ENCODE peak calls at places on chromosomes 12 and 14, in four cellular contexts. I, E, D and A are unnamed samples. For H3K27me3, the result is how much of the 10 kb centered on the place peaks cover.

GRCh38 chr12:49975370-49975761 is 2.6 kb downstream of the AQP6 start:
- DNase-seq in I (no peak), E (no peak), D (no peak), A (no peak)

GRCh38 chr12:56029666-56030293 is 8.9 kb downstream of the IKZF4 start:
- DNase-seq in I (no peak), E (no peak), D (peak), A (no peak)

GRCh38 chr12:14853966-14854365 is 10.6 kb upstream of the ART4 start:
- DNase-seq in I (no peak), E (no peak), D (no peak), A (no peak)

GRCh38 chr12:59408431-59408830 is 187.4 kb upstream of the SLC16A7 start:
- DNase-seq in I (no peak), E (no peak), D (no peak), A (no peak)

GRCh38 chr14:68844210-68844545 is 51.3 kb upstream of the ZFP36L1 start:
- DNase-seq in I (no peak), E (no peak), D (no peak), A (no peak)

GRCh38 chr12:51077930-51078329 is 5.5 kb downstream of the CSRNP2 start:
- DNase-seq in I (no peak), E (no peak), D (no peak), A (no peak)

GRCh38 chr12:30753233-30753632 is 1.5 kb downstream of the CAPRIN2 start:
- DNase-seq in I (no peak), E (no peak), D (peak), A (peak)

GRCh38 chr14:78848234-78848820 is 678.2 kb downstream of the NRXN3 start:
- DNase-seq in I (no peak), E (peak), D (peak), A (peak)

GRCh38 chr14:60116181-60116580 is 24.5 kb downstream of the PCNX4 start:
- DNase-seq in I (no peak), E (no peak), D (no peak), A (no peak)

GRCh38 chr12:2941524-2941923 is 17.7 kb upstream of the TEAD4 start:
- DNase-seq in I (no peak), E (no peak), D (no peak), A (no peak)

GRCh38 chr12:3615862-3616261 is 124.9 kb downstream of the PRMT8 start:
- DNase-seq in I (no peak), E (no peak), D (no peak), A (no peak)

GRCh38 chr12:47004634-47005033 is 74.8 kb upstream of the PCED1B start:
- DNase-seq in I (no peak), E (no peak), D (peak), A (no peak)

GRCh38 chr12:16603265-16603915 is 2.6 kb downstream of the LMO3 start:
- DNase-seq in I (no peak), E (no peak), D (no peak), A (no peak)

GRCh38 chr12:12899530-12900380 is 8.4 kb downstream of the GPRC5A start:
- DNase-seq in I (no peak), E (no peak), D (no peak), A (no peak)

GRCh38 chr12:117518594-117519270 is 157.3 kb upstream of the NOS1 start:
- DNase-seq in I (no peak), E (no peak), D (no peak), A (no peak)

GRCh38 chr12:17134315-17134714 is 528.4 kb upstream of the LMO3 start:
- DNase-seq in I (no peak), E (no peak), D (no peak), A (no peak)

GRCh38 chr12:103442822-103443221 is 52.9 kb downstream of the C12orf42 start:
- DNase-seq in I (peak), E (no peak), D (no peak), A (no peak)

GRCh38 chr12:82994117-82994516 is 307.4 kb downstream of the TMTC2 start:
- DNase-seq in I (no peak), E (no peak), D (no peak), A (no peak)

GRCh38 chr12:24088751-24089150 is 139.3 kb upstream of the SOX5 start:
- DNase-seq in I (no peak), E (no peak), D (no peak), A (no peak)

DNA sequence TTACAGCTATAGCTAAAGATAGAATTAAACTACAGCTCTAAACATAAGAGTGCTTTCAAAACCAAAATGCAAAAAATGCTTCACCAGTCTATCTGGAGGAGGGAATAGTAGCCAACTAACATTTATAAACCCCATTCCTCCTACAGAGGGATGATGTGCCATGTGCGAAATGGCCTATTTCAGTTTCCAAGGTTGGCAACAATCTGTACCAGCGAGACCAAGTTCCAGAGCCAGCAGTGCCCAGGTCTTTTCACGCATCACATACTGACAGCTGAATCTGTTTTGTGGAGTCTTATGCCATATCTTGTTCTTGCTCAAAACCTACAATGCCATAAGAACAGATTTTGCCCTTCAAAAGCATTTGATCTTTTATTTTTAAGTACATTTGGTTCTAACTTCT is 24.5 kb downstream of the NELL2 start:
- DNase-seq in I (no peak), E (no peak), D (no peak), A (no peak)
- H3K9ac ChIP-seq in I (no peak), E (no peak), D (no peak), A (no peak)

DNA sequence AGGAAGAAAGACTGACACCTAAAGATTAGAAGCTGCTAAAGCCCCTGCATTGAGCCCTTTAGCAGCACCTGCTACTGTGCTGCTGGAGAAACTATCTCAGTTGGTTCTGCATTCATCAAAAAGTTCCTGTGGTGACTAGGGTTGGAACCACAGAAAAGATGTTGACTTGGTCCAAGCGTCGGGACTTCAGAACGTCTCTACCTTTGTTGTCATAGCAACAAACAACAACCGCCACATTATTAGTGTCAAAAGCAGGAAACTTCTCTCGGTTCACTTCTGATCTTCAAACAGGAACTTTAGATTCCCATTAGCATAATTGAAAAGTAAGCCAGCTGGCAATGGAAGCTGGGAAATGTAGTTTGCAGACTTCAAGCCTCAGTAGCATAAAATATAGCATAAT is 368.0 kb downstream of the SEC23A start:
- DNase-seq in I (no peak), E (no peak), D (no peak), A (no peak)
- H3K27me3 ChIP-seq in I (under half), E (under half), D (under half), A (under half)

DNA sequence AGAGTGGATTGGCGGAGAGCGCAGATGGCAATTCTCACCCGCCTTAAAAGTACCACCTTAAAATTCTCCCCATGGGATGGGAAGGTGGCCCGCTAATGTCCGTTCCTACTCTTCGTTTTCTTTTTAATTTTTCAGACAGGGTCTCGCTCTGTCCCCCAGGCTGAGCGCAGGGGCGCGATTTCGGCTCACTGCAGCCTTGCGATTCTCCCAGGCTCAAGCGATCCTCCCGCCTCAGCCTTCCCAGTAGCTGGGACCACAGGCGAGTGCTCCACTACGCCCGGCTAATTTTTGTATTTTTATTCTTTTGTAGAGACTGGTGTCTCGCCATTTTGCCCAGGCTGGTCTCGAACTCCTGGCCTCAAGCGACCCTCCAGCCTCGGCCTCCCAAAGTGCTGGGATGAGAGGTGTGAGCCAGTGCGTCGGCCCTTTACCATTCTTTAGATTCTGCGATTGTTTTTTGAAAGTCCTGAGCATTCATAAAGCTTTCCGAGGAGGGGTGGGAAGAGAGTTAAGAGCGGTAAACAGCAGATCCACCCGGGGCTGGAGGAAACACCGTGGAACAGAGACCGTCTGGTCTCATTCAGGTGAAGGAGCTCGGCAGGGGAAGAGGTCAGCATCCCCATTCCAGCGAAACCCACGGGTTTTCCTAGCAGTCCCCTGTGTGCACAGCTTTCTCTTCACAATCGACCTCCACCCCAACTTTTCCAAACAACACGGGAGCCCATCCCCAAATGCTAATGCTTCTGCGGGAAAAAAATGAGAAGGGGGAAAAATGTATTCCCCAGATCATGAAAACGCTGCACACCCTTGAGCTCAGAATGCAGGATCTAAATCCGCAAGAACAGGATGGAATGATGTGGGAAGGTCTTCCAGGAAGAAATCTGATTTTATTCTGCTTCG is 129.2 kb downstream of the NDUFA12 start:
- DNase-seq in I (no peak), E (no peak), D (no peak), A (no peak)
- TF ChIP-seq ZNF274 in I (no peak), E (no peak), D (no peak), A (no peak)

GRCh38 chr14:92644601-92645515 is 103.6 kb downstream of the LGMN start:
- DNase-seq in I (no peak), E (no peak), D (no peak), A (no peak)
- H3K9ac ChIP-seq in I (no peak), E (peak), D (no peak), A (no peak)

GRCh38 chr14:36675581-36675980 is 13.9 kb downstream of the PAX9 start:
- DNase-seq in I (no peak), E (no peak), D (no peak), A (no peak)
- H3K27me3 ChIP-seq in I (under half), E (under half), D (under half), A (under half)